ENCODE peak calls at places on chromosomes 2 and 18, in nine cellular contexts. One of them, this sample, is unnamed.

GRCh38 chr2:228469721-228470120 is 288.2 kb upstream of the SPHKAP start:
- DNase-seq in left lung: no peak
- DNase-seq in AG08396: no peak
- DNase-seq in NCI-H1105 treated with DMSO at 0.1 percent for 48 hours: no peak
- DNase-seq in bronchial epithelial cell: no peak
- DNase-seq in RCC 7860: no peak
- DNase-seq in mucosa of gallbladder: no peak
- DNase-seq in WTC11: no peak
- DNase-seq in activated CD8-positive, alpha-beta memory T cell treated with anti-CD3 and anti-CD28 coated beads for 4 hours: no peak
- DNase-seq in this sample: no peak

GRCh38 chr2:171600126-171600525 is 77.9 kb downstream of the CYBRD1 start:
- DNase-seq in left lung: no peak
- DNase-seq in AG08396: no peak
- DNase-seq in NCI-H1105 treated with DMSO at 0.1 percent for 48 hours: no peak
- DNase-seq in bronchial epithelial cell: peak; percentile 69
- DNase-seq in RCC 7860: no peak
- DNase-seq in mucosa of gallbladder: no peak
- DNase-seq in WTC11: no peak
- DNase-seq in activated CD8-positive, alpha-beta memory T cell treated with anti-CD3 and anti-CD28 coated beads for 4 hours: no peak
- DNase-seq in this sample: no peak

GRCh38 chr2:9037176-9037575 is 33.7 kb upstream of the MBOAT2 start:
- DNase-seq in left lung: no peak
- DNase-seq in AG08396: no peak
- DNase-seq in NCI-H1105 treated with DMSO at 0.1 percent for 48 hours: no peak
- DNase-seq in bronchial epithelial cell: no peak
- DNase-seq in RCC 7860: no peak
- DNase-seq in mucosa of gallbladder: no peak
- DNase-seq in WTC11: no peak
- DNase-seq in activated CD8-positive, alpha-beta memory T cell treated with anti-CD3 and anti-CD28 coated beads for 4 hours: no peak
- DNase-seq in this sample: no peak

GRCh38 chr2:27954771-27955384 is 64.3 kb downstream of the BABAM2 start:
- DNase-seq in left lung: peak; percentile 46
- DNase-seq in AG08396: peak; percentile 43
- DNase-seq in NCI-H1105 treated with DMSO at 0.1 percent for 48 hours: no peak
- DNase-seq in bronchial epithelial cell: peak; percentile 91
- DNase-seq in RCC 7860: peak; percentile 97
- DNase-seq in mucosa of gallbladder: peak; percentile 56
- DNase-seq in WTC11: no peak
- DNase-seq in activated CD8-positive, alpha-beta memory T cell treated with anti-CD3 and anti-CD28 coated beads for 4 hours: peak; percentile 14
- DNase-seq in this sample: peak; percentile 55

GRCh38 chr2:4353668-4354067 is 650.3 kb downstream of the DCDC2C start:
- DNase-seq in left lung: no peak
- DNase-seq in AG08396: no peak
- DNase-seq in NCI-H1105 treated with DMSO at 0.1 percent for 48 hours: no peak
- DNase-seq in bronchial epithelial cell: no peak
- DNase-seq in RCC 7860: no peak
- DNase-seq in mucosa of gallbladder: no peak
- DNase-seq in WTC11: no peak
- DNase-seq in activated CD8-positive, alpha-beta memory T cell treated with anti-CD3 and anti-CD28 coated beads for 4 hours: no peak
- DNase-seq in this sample: no peak

GRCh38 chr2:102025016-102025491 is 33.3 kb downstream of the IL1R2 start:
- DNase-seq in left lung: no peak
- DNase-seq in AG08396: no peak
- DNase-seq in NCI-H1105 treated with DMSO at 0.1 percent for 48 hours: no peak
- DNase-seq in bronchial epithelial cell: peak; percentile 69
- DNase-seq in RCC 7860: peak; percentile 64
- DNase-seq in mucosa of gallbladder: no peak
- DNase-seq in WTC11: no peak
- DNase-seq in activated CD8-positive, alpha-beta memory T cell treated with anti-CD3 and anti-CD28 coated beads for 4 hours: no peak
- DNase-seq in this sample: no peak

GRCh38 chr2:99880148-99880983 is 262.0 kb downstream of the AFF3 start:
- DNase-seq in left lung: no peak
- DNase-seq in AG08396: peak; percentile 33
- DNase-seq in NCI-H1105 treated with DMSO at 0.1 percent for 48 hours: no peak
- DNase-seq in bronchial epithelial cell: peak; percentile 63
- DNase-seq in RCC 7860: peak; percentile 95
- DNase-seq in mucosa of gallbladder: no peak
- DNase-seq in WTC11: no peak
- DNase-seq in activated CD8-positive, alpha-beta memory T cell treated with anti-CD3 and anti-CD28 coated beads for 4 hours: no peak
- DNase-seq in this sample: peak; percentile 24

GRCh38 chr2:98134601-98135000 is 47.6 kb downstream of the VWA3B start:
- DNase-seq in left lung: no peak
- DNase-seq in AG08396: no peak
- DNase-seq in NCI-H1105 treated with DMSO at 0.1 percent for 48 hours: no peak
- DNase-seq in bronchial epithelial cell: no peak
- DNase-seq in RCC 7860: no peak
- DNase-seq in mucosa of gallbladder: no peak
- DNase-seq in WTC11: no peak
- DNase-seq in activated CD8-positive, alpha-beta memory T cell treated with anti-CD3 and anti-CD28 coated beads for 4 hours: no peak
- DNase-seq in this sample: no peak

GRCh38 chr2:190123956-190124355 is 61.4 kb upstream of the MSTN start:
- DNase-seq in left lung: no peak
- DNase-seq in AG08396: no peak
- DNase-seq in NCI-H1105 treated with DMSO at 0.1 percent for 48 hours: no peak
- DNase-seq in bronchial epithelial cell: peak; percentile 7
- DNase-seq in RCC 7860: no peak
- DNase-seq in mucosa of gallbladder: no peak
- DNase-seq in WTC11: no peak
- DNase-seq in activated CD8-positive, alpha-beta memory T cell treated with anti-CD3 and anti-CD28 coated beads for 4 hours: no peak
- DNase-seq in this sample: no peak

GRCh38 chr2:241205086-241205485 is 16.6 kb downstream of the ANO7 start:
- DNase-seq in left lung: no peak
- DNase-seq in AG08396: no peak
- DNase-seq in NCI-H1105 treated with DMSO at 0.1 percent for 48 hours: no peak
- DNase-seq in bronchial epithelial cell: no peak
- DNase-seq in RCC 7860: no peak
- DNase-seq in mucosa of gallbladder: no peak
- DNase-seq in WTC11: no peak
- DNase-seq in activated CD8-positive, alpha-beta memory T cell treated with anti-CD3 and anti-CD28 coated beads for 4 hours: no peak
- DNase-seq in this sample: no peak

GRCh38 chr2:28414583-28414982 is 21.9 kb downstream of the FOSL2 start:
- DNase-seq in left lung: peak; percentile 20
- DNase-seq in AG08396: no peak
- DNase-seq in NCI-H1105 treated with DMSO at 0.1 percent for 48 hours: no peak
- DNase-seq in bronchial epithelial cell: no peak
- DNase-seq in RCC 7860: no peak
- DNase-seq in mucosa of gallbladder: no peak
- DNase-seq in WTC11: no peak
- DNase-seq in activated CD8-positive, alpha-beta memory T cell treated with anti-CD3 and anti-CD28 coated beads for 4 hours: no peak
- DNase-seq in this sample: no peak

GRCh38 chr2:55090702-55091101 is 40.5 kb upstream of the RTN4 start:
- DNase-seq in left lung: no peak
- DNase-seq in AG08396: no peak
- DNase-seq in NCI-H1105 treated with DMSO at 0.1 percent for 48 hours: no peak
- DNase-seq in bronchial epithelial cell: peak; percentile 52
- DNase-seq in RCC 7860: no peak
- DNase-seq in mucosa of gallbladder: no peak
- DNase-seq in WTC11: no peak
- DNase-seq in activated CD8-positive, alpha-beta memory T cell treated with anti-CD3 and anti-CD28 coated beads for 4 hours: no peak
- DNase-seq in this sample: no peak

GRCh38 chr2:210356944-210357343 is 42.0 kb upstream of the MYL1 start:
- DNase-seq in left lung: no peak
- DNase-seq in AG08396: no peak
- DNase-seq in NCI-H1105 treated with DMSO at 0.1 percent for 48 hours: no peak
- DNase-seq in bronchial epithelial cell: no peak
- DNase-seq in RCC 7860: no peak
- DNase-seq in mucosa of gallbladder: no peak
- DNase-seq in WTC11: no peak
- DNase-seq in activated CD8-positive, alpha-beta memory T cell treated with anti-CD3 and anti-CD28 coated beads for 4 hours: no peak
- DNase-seq in this sample: no peak

GRCh38 chr2:46297546-46298271 is 502 bp downstream of the EPAS1 start:
- DNase-seq in left lung: peak; percentile 91
- DNase-seq in AG08396: peak; percentile 44
- DNase-seq in NCI-H1105 treated with DMSO at 0.1 percent for 48 hours: peak; percentile 23
- DNase-seq in bronchial epithelial cell: peak; percentile 70
- DNase-seq in RCC 7860: no peak
- DNase-seq in mucosa of gallbladder: peak; percentile 70
- DNase-seq in WTC11: peak; percentile 70
- DNase-seq in activated CD8-positive, alpha-beta memory T cell treated with anti-CD3 and anti-CD28 coated beads for 4 hours: peak; percentile 61
- DNase-seq in this sample: no peak

GRCh38 chr2:188813846-188814245 is 160.3 kb upstream of the COL3A1 start:
- DNase-seq in left lung: no peak
- DNase-seq in AG08396: no peak
- DNase-seq in NCI-H1105 treated with DMSO at 0.1 percent for 48 hours: no peak
- DNase-seq in bronchial epithelial cell: no peak
- DNase-seq in RCC 7860: no peak
- DNase-seq in mucosa of gallbladder: no peak
- DNase-seq in WTC11: no peak
- DNase-seq in activated CD8-positive, alpha-beta memory T cell treated with anti-CD3 and anti-CD28 coated beads for 4 hours: no peak
- DNase-seq in this sample: no peak

GRCh38 chr2:196336715-196337617 is 165.6 kb upstream of the STK17B start:
- DNase-seq in left lung: no peak
- DNase-seq in AG08396: peak; percentile 56
- DNase-seq in NCI-H1105 treated with DMSO at 0.1 percent for 48 hours: peak; percentile 11
- DNase-seq in bronchial epithelial cell: peak; percentile 18
- DNase-seq in RCC 7860: peak; percentile 44
- DNase-seq in mucosa of gallbladder: no peak
- DNase-seq in WTC11: no peak
- DNase-seq in activated CD8-positive, alpha-beta memory T cell treated with anti-CD3 and anti-CD28 coated beads for 4 hours: no peak
- DNase-seq in this sample: no peak

GRCh38 chr2:104852161-104852689 is 1.7 kb upstream of the POU3F3 start:
- DNase-seq in left lung: no peak
- DNase-seq in AG08396: peak; percentile 21
- DNase-seq in NCI-H1105 treated with DMSO at 0.1 percent for 48 hours: peak; percentile 50
- DNase-seq in bronchial epithelial cell: no peak
- DNase-seq in RCC 7860: no peak
- DNase-seq in mucosa of gallbladder: no peak
- DNase-seq in WTC11: peak; percentile 48
- DNase-seq in activated CD8-positive, alpha-beta memory T cell treated with anti-CD3 and anti-CD28 coated beads for 4 hours: no peak
- DNase-seq in this sample: no peak

GRCh38 chr2:39512434-39512935 is 75.4 kb upstream of the MAP4K3 start:
- DNase-seq in left lung: no peak
- DNase-seq in AG08396: no peak
- DNase-seq in NCI-H1105 treated with DMSO at 0.1 percent for 48 hours: no peak
- DNase-seq in bronchial epithelial cell: no peak
- DNase-seq in RCC 7860: no peak
- DNase-seq in mucosa of gallbladder: peak; percentile 51
- DNase-seq in WTC11: no peak
- DNase-seq in activated CD8-positive, alpha-beta memory T cell treated with anti-CD3 and anti-CD28 coated beads for 4 hours: no peak
- DNase-seq in this sample: no peak

GRCh38 chr2:148876190-148876588 is 1.2 kb downstream of the KIF5C start:
- DNase-seq in left lung: no peak
- DNase-seq in AG08396: no peak
- DNase-seq in NCI-H1105 treated with DMSO at 0.1 percent for 48 hours: peak; percentile 57
- DNase-seq in bronchial epithelial cell: no peak
- DNase-seq in RCC 7860: no peak
- DNase-seq in mucosa of gallbladder: no peak
- DNase-seq in WTC11: peak; percentile 40
- DNase-seq in activated CD8-positive, alpha-beta memory T cell treated with anti-CD3 and anti-CD28 coated beads for 4 hours: no peak
- DNase-seq in this sample: no peak

GRCh38 chr18:74982946-74983635 is 225.8 kb downstream of the PTGR3 start:
- DNase-seq in left lung: no peak
- DNase-seq in AG08396: no peak
- DNase-seq in NCI-H1105 treated with DMSO at 0.1 percent for 48 hours: peak; percentile 88
- DNase-seq in bronchial epithelial cell: no peak
- DNase-seq in RCC 7860: no peak
- DNase-seq in mucosa of gallbladder: no peak
- DNase-seq in WTC11: no peak
- DNase-seq in activated CD8-positive, alpha-beta memory T cell treated with anti-CD3 and anti-CD28 coated beads for 4 hours: no peak
- DNase-seq in this sample: no peak

GRCh38 chr2:71379086-71379485 is 47.5 kb downstream of the ZNF638 start:
- DNase-seq in left lung: no peak
- DNase-seq in AG08396: peak; percentile 14
- DNase-seq in NCI-H1105 treated with DMSO at 0.1 percent for 48 hours: no peak
- DNase-seq in bronchial epithelial cell: peak; percentile 58
- DNase-seq in RCC 7860: peak; percentile 33
- DNase-seq in mucosa of gallbladder: no peak
- DNase-seq in WTC11: no peak
- DNase-seq in activated CD8-positive, alpha-beta memory T cell treated with anti-CD3 and anti-CD28 coated beads for 4 hours: no peak
- DNase-seq in this sample: peak; percentile 18

GRCh38 chr2:33077841-33078240 is 131.1 kb downstream of the LTBP1 start:
- DNase-seq in left lung: no peak
- DNase-seq in AG08396: no peak
- DNase-seq in NCI-H1105 treated with DMSO at 0.1 percent for 48 hours: no peak
- DNase-seq in bronchial epithelial cell: peak; percentile 72
- DNase-seq in RCC 7860: no peak
- DNase-seq in mucosa of gallbladder: no peak
- DNase-seq in WTC11: no peak
- DNase-seq in activated CD8-positive, alpha-beta memory T cell treated with anti-CD3 and anti-CD28 coated beads for 4 hours: no peak
- DNase-seq in this sample: no peak

GRCh38 chr2:200104015-200104414 is 148.6 kb downstream of the MAIP1 start:
- DNase-seq in left lung: no peak
- DNase-seq in AG08396: peak; percentile 12
- DNase-seq in NCI-H1105 treated with DMSO at 0.1 percent for 48 hours: no peak
- DNase-seq in bronchial epithelial cell: peak; percentile 31
- DNase-seq in RCC 7860: peak; percentile 37
- DNase-seq in mucosa of gallbladder: no peak
- DNase-seq in WTC11: no peak
- DNase-seq in activated CD8-positive, alpha-beta memory T cell treated with anti-CD3 and anti-CD28 coated beads for 4 hours: no peak
- DNase-seq in this sample: no peak

GRCh38 chr2:232447638-232448472 is 8.1 kb upstream of the ALPI start:
- DNase-seq in left lung: no peak
- DNase-seq in AG08396: no peak
- DNase-seq in NCI-H1105 treated with DMSO at 0.1 percent for 48 hours: no peak
- DNase-seq in bronchial epithelial cell: no peak
- DNase-seq in RCC 7860: no peak
- DNase-seq in mucosa of gallbladder: no peak
- DNase-seq in WTC11: no peak
- DNase-seq in activated CD8-positive, alpha-beta memory T cell treated with anti-CD3 and anti-CD28 coated beads for 4 hours: no peak
- DNase-seq in this sample: no peak

GRCh38 chr18:40962784-40963183 is 992.2 kb upstream of the PIK3C3 start:
- DNase-seq in left lung: no peak
- DNase-seq in AG08396: no peak
- DNase-seq in NCI-H1105 treated with DMSO at 0.1 percent for 48 hours: no peak
- DNase-seq in bronchial epithelial cell: peak; percentile 80
- DNase-seq in RCC 7860: no peak
- DNase-seq in mucosa of gallbladder: no peak
- DNase-seq in WTC11: no peak
- DNase-seq in activated CD8-positive, alpha-beta memory T cell treated with anti-CD3 and anti-CD28 coated beads for 4 hours: no peak
- DNase-seq in this sample: no peak